ENCODE peak calls at places on chromosomes 11 and 22, in six cellular contexts. Z is IMR-90, S is HCT116, V is heart left ventricle, A is body of pancreas, P is thyroid gland. E is an unnamed sample.

GRCh38 chr11:93525601-93526000 is 17.6 kb downstream of the SMCO4 start:
- DNase-seq in Z (peak; percentile 61), A (no peak), S (no peak), P (no peak), V (peak; percentile 40), E (no peak)

GRCh38 chr11:128660957-128661356 is 32.9 kb upstream of the FLI1 start:
- DNase-seq in P (no peak), A (no peak), Z (no peak), V (no peak), S (no peak), E (no peak)

GRCh38 chr22:36998620-36999351 is 20.5 kb downstream of the TST start:
- DNase-seq in Z (peak; percentile 15), P (no peak), V (no peak), S (peak; percentile 58), A (no peak), E (peak; percentile 71)

GRCh38 chr11:125320347-125321122 is 156.0 kb downstream of the PKNOX2 start:
- DNase-seq in P (no peak), A (no peak), S (no peak), Z (no peak), V (no peak), E (no peak)

GRCh38 chr22:46028069-46028991 is 51.4 kb upstream of the WNT7B start:
- DNase-seq in S (no peak), A (peak; percentile 20), Z (no peak), P (no peak), V (no peak), E (no peak)

GRCh38 chr11:96050435-96051182 is 126.7 kb upstream of the MTMR2 start:
- DNase-seq in S (no peak), Z (peak; percentile 86), V (no peak), P (no peak), A (no peak), E (no peak)

GRCh38 chr22:47333625-47334024 is 571.2 kb downstream of the TBC1D22A start:
- DNase-seq in Z (peak; percentile 71), S (peak; percentile 56), V (no peak), A (peak; percentile 24), P (no peak), E (no peak)

GRCh38 chr22:44659140-44659539 is 42.9 kb upstream of the PRR5 start:
- DNase-seq in V (peak; percentile 41), Z (no peak), P (no peak), A (no peak), S (no peak), E (no peak)

GRCh38 chr11:69803022-69803421 is 16.2 kb downstream of the FGF3 start:
- DNase-seq in A (no peak), P (no peak), Z (no peak), S (no peak), V (no peak), E (no peak)

GRCh38 chr11:72704783-72705287 is 30.6 kb upstream of the PDE2A start:
- DNase-seq in Z (no peak), P (no peak), S (no peak), A (no peak), V (no peak), E (no peak)

GRCh38 chr11:117794144-117794543 is 2.9 kb downstream of the DSCAML1 start:
- DNase-seq in Z (no peak), P (no peak), V (no peak), S (no peak), A (no peak), E (no peak)

GRCh38 chr11:94933225-94934130 is 39.9 kb downstream of the CWC15 start:
- DNase-seq in V (peak; percentile 65), Z (peak; percentile 97), S (no peak), A (no peak), P (no peak), E (no peak)

GRCh38 chr22:45885171-45885840 is 91.7 kb downstream of the WNT7B start:
- DNase-seq in A (peak; percentile 7), S (no peak), P (no peak), V (peak; percentile 24), Z (no peak), E (no peak)

GRCh38 chr11:43853766-43854165 is 26.9 kb upstream of the ALKBH3 start:
- DNase-seq in A (no peak), S (no peak), Z (peak; percentile 18), P (no peak), V (no peak), E (no peak)

GRCh38 chr11:9489366-9489765 is 28.6 kb downstream of the ZNF143 start:
- DNase-seq in S (no peak), P (no peak), V (no peak), A (no peak), Z (peak; percentile 72), E (no peak)

GRCh38 chr11:69828971-69829344 is 9.7 kb upstream of the FGF3 start:
- DNase-seq in Z (no peak), S (no peak), P (no peak), A (no peak), V (no peak), E (peak; percentile 70)

GRCh38 chr22:47176573-47177333 is 414.3 kb downstream of the TBC1D22A start:
- DNase-seq in P (no peak), Z (no peak), A (peak; percentile 7), S (no peak), V (no peak), E (peak; percentile 43)

GRCh38 chr11:109326781-109327180 is 95.2 kb upstream of the C11orf87 start:
- DNase-seq in V (no peak), A (no peak), Z (no peak), P (no peak), S (no peak), E (no peak)

GRCh38 chr11:65546217-65546958 is 11.8 kb downstream of the LTBP3 start:
- DNase-seq in A (peak; percentile 96), Z (no peak), P (peak; percentile 91), V (peak; percentile 78), S (peak; percentile 50), E (peak; percentile 100)
- TF ChIP-seq POLR2A in A (peak; percentile 51), Z (no peak), P (no peak), V (no peak), S (no peak), E (peak; percentile 66)

DNA sequence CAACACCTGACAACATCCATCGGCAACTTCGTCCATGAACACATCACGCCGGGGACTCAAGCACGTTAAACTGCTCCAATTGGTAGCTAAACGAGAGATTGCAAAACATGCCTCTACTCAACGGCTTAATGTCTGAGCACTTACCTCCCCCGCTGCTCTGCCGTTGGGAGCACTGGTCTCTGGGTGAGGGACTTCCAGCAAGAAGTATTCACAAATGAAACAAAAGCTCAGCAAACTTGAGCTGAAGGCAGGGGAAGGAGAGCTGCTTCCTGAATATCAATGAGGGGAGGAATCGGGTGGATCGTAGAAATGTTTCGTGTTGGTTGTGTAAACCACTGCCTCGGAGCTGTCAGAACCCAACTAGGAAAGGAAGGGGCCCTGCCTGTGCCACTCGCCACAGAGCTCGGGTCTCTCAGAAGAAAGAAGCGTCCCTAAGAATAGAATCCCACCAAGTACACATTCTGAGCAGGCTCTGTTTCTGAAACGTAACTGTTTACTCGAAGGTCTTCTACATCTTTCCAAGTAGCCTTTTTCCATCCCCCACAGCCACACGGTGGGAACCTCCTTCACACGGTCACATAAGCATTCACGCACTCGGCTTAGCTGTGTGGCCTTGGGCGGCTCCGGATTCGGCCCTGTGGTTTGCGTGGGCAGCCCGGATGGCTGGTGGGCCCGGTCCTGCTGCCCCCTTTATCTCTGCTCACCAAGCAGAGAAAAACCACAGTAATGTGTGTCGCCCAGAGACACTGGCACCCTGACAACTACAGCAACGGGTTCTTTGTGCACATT is at the start of gene MLC1:
- DNase-seq in S (no peak), P (no peak), V (no peak), A (no peak), Z (peak; percentile 25), E (no peak)
- TF ChIP-seq POLR2A in S (no peak), P (no peak), V (no peak), A (no peak), Z (no peak), E (no peak)

DNA sequence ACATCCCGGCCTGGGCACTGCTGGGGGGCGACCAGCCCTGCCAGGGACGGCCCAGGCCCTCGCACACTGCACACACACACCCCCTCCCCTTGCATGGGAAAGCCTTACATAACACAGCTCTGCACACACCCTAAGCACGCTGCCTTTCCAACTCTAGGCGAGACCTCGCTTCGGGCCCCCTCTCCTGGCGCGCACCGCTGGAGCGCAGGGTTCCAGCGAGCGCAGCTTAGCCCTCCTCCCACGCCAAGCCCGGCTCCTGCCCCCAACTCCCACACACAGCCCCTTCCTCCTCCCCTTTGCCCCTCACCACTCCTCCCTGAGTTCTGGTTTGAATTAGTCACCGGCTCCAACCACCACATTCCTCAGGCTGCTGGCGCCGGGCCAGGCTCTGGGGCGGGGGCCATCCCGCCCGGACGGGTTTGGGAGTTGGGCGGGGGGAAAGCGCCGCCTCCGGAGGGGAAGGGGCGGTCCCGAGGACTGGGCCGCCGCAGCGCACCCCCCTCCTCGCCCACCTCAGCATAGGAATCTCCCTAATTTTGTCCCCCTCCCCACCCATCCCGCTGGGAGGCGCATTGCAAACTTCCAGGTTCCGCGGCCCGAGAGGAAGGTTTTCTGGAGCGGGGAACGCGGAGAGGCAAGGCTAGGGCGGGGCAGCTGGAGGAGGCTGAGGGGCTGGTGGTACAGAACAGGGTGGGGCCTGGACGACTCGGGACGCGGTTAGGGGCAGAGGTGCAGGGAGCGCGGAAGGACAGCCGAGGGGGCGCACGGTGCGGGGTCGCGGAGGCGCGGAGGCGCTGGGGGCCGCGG is 966 bp downstream of the AHNAK start:
- DNase-seq in P (peak; percentile 93), V (peak; percentile 95), S (peak; percentile 75), A (peak; percentile 91), Z (peak; percentile 93), E (peak; percentile 90)
- TF ChIP-seq POLR2A in P (peak; percentile 61), V (peak; percentile 51), S (no peak), A (peak; percentile 58), Z (no peak), E (peak; percentile 39)

GRCh38 chr11:65861165-65861505 is 902 bp downstream of the MUS81 start:
- DNase-seq in A (peak; percentile 24), Z (no peak), S (no peak), P (no peak), V (peak; percentile 30), E (no peak)

GRCh38 chr11:65859134-65859811 is 960 bp upstream of the MUS81 start:
- DNase-seq in A (peak; percentile 98), P (peak; percentile 100), S (peak; percentile 95), Z (peak; percentile 98), V (peak; percentile 100), E (peak; percentile 98)

GRCh38 chr11:65859812-65860277 is 388 bp upstream of the MUS81 start:
- DNase-seq in P (no peak), Z (no peak), A (no peak), S (no peak), V (no peak), E (no peak)

GRCh38 chr11:65861533-65862183 is 1.4 kb downstream of the MUS81 start:
- DNase-seq in A (no peak), P (no peak), Z (no peak), S (no peak), V (peak; percentile 27), E (no peak)

GRCh38 chr11:65860278-65861164 is at the start of gene MUS81:
- DNase-seq in S (peak; percentile 99), A (peak; percentile 97), P (peak; percentile 98), V (peak; percentile 98), Z (peak; percentile 97), E (peak; percentile 97)
- TF ChIP-seq POLR2A in S (no peak), A (peak; percentile 80), P (peak; percentile 81), V (peak; percentile 73), Z (peak; percentile 62), E (peak; percentile 88)

GRCh38 chr11:74008373-74009229 is at the start of gene UCP3:
- DNase-seq in P (peak; percentile 52), S (no peak), Z (no peak), V (no peak), A (no peak), E (no peak)
- TF ChIP-seq POLR2A in P (no peak), S (no peak), Z (no peak), V (no peak), A (no peak), E (no peak)

E was measured in Peyer's patch.